ENCODE peak calls at places on chromosomes 7 and 10, in five cellular contexts. F is hippocampal formation, M is caudate nucleus, Z is NCI-H1930, G is SJSA1. V is an unnamed sample.

GRCh38 chr10:103265712-103266329 is 11.1 kb upstream of the INA start:
- DNase-seq in F (no peak), M (no peak), Z (no peak), G (peak; percentile 40), V (peak; percentile 3)

GRCh38 chr10:70715853-70716795 is 43.8 kb downstream of the ADAMTS14 start:
- DNase-seq in F (no peak), M (no peak), Z (peak; percentile 32), G (peak; percentile 6), V (peak; percentile 34)

GRCh38 chr10:101938316-101939272 is 95.0 kb upstream of the KCNIP2 start:
- DNase-seq in F (no peak), M (no peak), Z (no peak), G (peak; percentile 80), V (no peak)

GRCh38 chr10:1390200-1390599 is 334.0 kb downstream of the WDR37 start:
- DNase-seq in F (no peak), M (no peak), Z (no peak), G (no peak), V (no peak)

GRCh38 chr7:195830-196128 is 3.4 kb downstream of the FAM20C start:
- DNase-seq in F (no peak), M (no peak), Z (no peak), G (no peak), V (no peak)

GRCh38 chr7:156592124-156592884 is 48.3 kb upstream of the RNF32 start:
- DNase-seq in F (no peak), M (no peak), Z (no peak), G (no peak), V (no peak)

GRCh38 chr10:79347894-79348639 is 798 bp downstream of the PPIF start:
- DNase-seq in F (no peak), M (no peak), Z (no peak), G (peak; percentile 67), V (no peak)

GRCh38 chr10:11936389-11937152 is 106.0 kb downstream of the UPF2 start:
- DNase-seq in F (no peak), M (no peak), Z (no peak), G (no peak), V (no peak)

GRCh38 chr10:58712136-58712535 is 199.5 kb downstream of the BICC1 start:
- DNase-seq in F (no peak), M (no peak), Z (no peak), G (no peak), V (no peak)

GRCh38 chr7:112869111-112869774 is 79.0 kb upstream of the TMEM168 start:
- DNase-seq in F (no peak), M (no peak), Z (peak; percentile 32), G (peak; percentile 18), V (no peak)

V was measured in T1000.